ENCODE peak calls at places on chromosomes 5 and 9, in six cellular contexts. C is brain microvascular endothelial cell, V is astrocyte of the spinal cord, F is kidney, W is cardiac muscle cell, B is epithelial cell of esophagus. T is an unnamed sample.

GRCh38 chr9:23743041-23743440 is 83.0 kb downstream of the ELAVL2 start:
- DNase-seq in F (no peak), W (no peak), V (no peak), C (no peak), B (no peak), T (no peak)

GRCh38 chr9:71729816-71730526 is 38.3 kb downstream of the CEMIP2 start:
- DNase-seq in C (no peak), F (no peak), V (no peak), B (peak), W (no peak), T (no peak)

GRCh38 chr5:73066466-73066865 is 53.9 kb upstream of the TMEM171 start:
- DNase-seq in C (peak), V (peak), W (no peak), B (no peak), F (no peak), T (no peak)

GRCh38 chr9:6382681-6383080 is 30.3 kb upstream of the UHRF2 start:
- DNase-seq in V (peak), W (no peak), B (no peak), C (no peak), F (no peak), T (no peak)

GRCh38 chr5:81121836-81122235 is 111.3 kb upstream of the CKMT2 start:
- DNase-seq in C (no peak), B (no peak), V (peak), W (no peak), F (no peak), T (no peak)

GRCh38 chr5:39986614-39987013 is 561.8 kb upstream of the DAB2 start:
- DNase-seq in W (no peak), V (no peak), C (no peak), F (no peak), B (no peak), T (no peak)

GRCh38 chr9:98075332-98075805 is 18.8 kb downstream of the NANS start:
- DNase-seq in V (peak), B (peak), W (no peak), C (peak), F (no peak), T (no peak)

GRCh38 chr9:14014209-14014608 is 299.7 kb downstream of the NFIB start:
- DNase-seq in F (no peak), V (no peak), C (no peak), B (peak), W (no peak), T (no peak)

GRCh38 chr9:134871941-134872340 is 8.7 kb upstream of the FCN2 start:
- DNase-seq in V (peak), B (no peak), W (no peak), C (no peak), F (peak), T (no peak)

GRCh38 chr9:2243666-2244555 is 228.8 kb downstream of the SMARCA2 start:
- DNase-seq in F (no peak), C (no peak), W (no peak), B (no peak), V (no peak), T (no peak)

GRCh38 chr9:123282343-123283047 is 14.1 kb upstream of the STRBP start:
- DNase-seq in C (no peak), B (peak), W (peak), V (no peak), F (no peak), T (no peak)

GRCh38 chr9:85258823-85259370 is 482.9 kb downstream of the AGTPBP1 start:
- DNase-seq in V (peak), B (peak), W (peak), F (no peak), C (peak), T (no peak)

GRCh38 chr5:31833005-31833404 is 194.1 kb downstream of the PDZD2 start:
- DNase-seq in F (no peak), C (no peak), B (peak), V (no peak), W (no peak), T (no peak)

GRCh38 chr5:146076028-146076427 is 29.3 kb downstream of the PLAC8L1 start:
- DNase-seq in B (no peak), F (no peak), V (no peak), C (no peak), W (no peak), T (no peak)

GRCh38 chr5:155128786-155129512 is 115.4 kb downstream of the KIF4B start:
- DNase-seq in F (no peak), W (no peak), C (no peak), B (peak), V (no peak), T (no peak)

GRCh38 chr5:81397169-81397568 is 3.2 kb upstream of the ACOT12 start:
- DNase-seq in C (peak), V (peak), W (no peak), B (no peak), F (peak), T (no peak)

GRCh38 chr5:1409386-1410110 is 35.7 kb downstream of the SLC6A3 start:
- DNase-seq in W (peak), B (peak), V (peak), F (peak), C (peak), T (peak)

GRCh38 chr5:2136728-2137333 is 254.1 kb upstream of the IRX4 start:
- DNase-seq in W (no peak), C (no peak), V (no peak), B (no peak), F (no peak), T (no peak)

GRCh38 chr5:158669275-158669674 is 430.4 kb downstream of the EBF1 start:
- DNase-seq in V (no peak), B (no peak), W (no peak), C (no peak), F (no peak), T (no peak)

GRCh38 chr9:112360047-112360804 is 19.7 kb upstream of the HSDL2 start:
- DNase-seq in C (no peak), V (peak), B (peak), W (no peak), F (no peak), T (no peak)

GRCh38 chr5:115558388-115558956 is 13.9 kb upstream of the FEM1C start:
- DNase-seq in C (peak), V (no peak), F (no peak), W (no peak), B (no peak), T (no peak)

GRCh38 chr9:95813923-95814322 is 61.6 kb upstream of the ERCC6L2 start:
- DNase-seq in F (no peak), W (no peak), B (no peak), V (no peak), C (no peak), T (no peak)

GRCh38 chr9:131917009-131917408 is 162.7 kb downstream of the MED27 start:
- DNase-seq in C (no peak), B (no peak), F (no peak), V (no peak), W (no peak), T (no peak)

GRCh38 chr9:138103824-138104206 is 226.2 kb downstream of the CACNA1B start:
- DNase-seq in V (no peak), F (peak), B (no peak), C (no peak), W (no peak), T (peak)

GRCh38 chr5:33936004-33936380 is 194 bp upstream of the RXFP3 start:
- DNase-seq in F (peak), V (peak), C (peak), W (peak), B (peak), T (peak)

GRCh38 chr5:173696216-173696615 is 79.8 kb upstream of the BOD1 start:
- DNase-seq in F (no peak), C (no peak), W (no peak), B (no peak), V (no peak), T (no peak)

GRCh38 chr9:113844466-113844865 is 31.6 kb upstream of the ZNF618 start:
- DNase-seq in V (no peak), F (no peak), W (no peak), C (no peak), B (no peak), T (no peak)

GRCh38 chr9:19976226-19976625 is 187.4 kb upstream of the SLC24A2 start:
- DNase-seq in W (no peak), B (peak), F (no peak), V (no peak), C (no peak), T (no peak)

GRCh38 chr9:33294670-33295432 is 4.5 kb downstream of the NFX1 start:
- DNase-seq in C (no peak), B (no peak), F (no peak), W (no peak), V (no peak), T (no peak)

GRCh38 chr5:433836-434235 is 9.1 kb upstream of the EXOC3 start:
- DNase-seq in V (no peak), W (no peak), C (no peak), F (peak), B (no peak), T (no peak)

GRCh38 chr9:89922099-89922498 is 317.3 kb downstream of the GADD45G start:
- DNase-seq in V (no peak), F (no peak), B (no peak), W (peak), C (no peak), T (no peak)

GRCh38 chr5:151772868-151773561 is 1.3 kb downstream of the G3BP1 start:
- DNase-seq in B (peak), V (peak), W (no peak), F (no peak), C (no peak), T (no peak)

GRCh38 chr5:127875235-127876021 is 172.2 kb downstream of the CCDC192 start:
- DNase-seq in C (peak), B (peak), F (peak), W (peak), V (peak), T (no peak)

GRCh38 chr9:135523521-135524129 is 2.4 kb downstream of the LCN1 start:
- DNase-seq in V (no peak), F (no peak), B (no peak), W (no peak), C (no peak), T (peak)

GRCh38 chr9:16304301-16304700 is 566.2 kb downstream of the BNC2 start:
- DNase-seq in W (no peak), V (no peak), B (no peak), C (no peak), F (no peak), T (no peak)

GRCh38 chr5:88142801-88143692 is 125.6 kb downstream of the TMEM161B start:
- DNase-seq in V (peak), C (no peak), B (no peak), F (no peak), W (no peak), T (no peak)
- H3K4me3 ChIP-seq in V (peak), C (peak), B (no peak), F (peak), W (no peak), T (peak)

GRCh38 chr5:88677502-88677901 is 205.5 kb downstream of the MEF2C start:
- DNase-seq in W (no peak), B (no peak), C (no peak), V (no peak), F (no peak), T (no peak)
- H3K4me3 ChIP-seq in W (no peak), B (no peak), C (no peak), V (peak), F (no peak), T (no peak)

GRCh38 chr5:141850786-141851185 is 27.4 kb downstream of the PCDH1 start:
- DNase-seq in B (no peak), W (no peak), C (no peak), V (no peak), F (no peak), T (no peak)
- H3K4me3 ChIP-seq in B (no peak), W (peak), C (peak), V (peak), F (no peak), T (peak)

GRCh38 chr5:77181173-77181572 is 29.3 kb upstream of the PDE8B start:
- DNase-seq in W (peak), C (no peak), B (no peak), F (peak), V (no peak), T (no peak)
- H3K4me3 ChIP-seq in W (no peak), C (no peak), B (no peak), F (peak), V (no peak), T (no peak)

GRCh38 chr5:180647941-180648500 is 1.4 kb downstream of the FLT4 start:
- DNase-seq in B (no peak), V (no peak), W (no peak), C (no peak), F (no peak), T (peak)
- H3K4me3 ChIP-seq in B (no peak), V (no peak), W (no peak), C (no peak), F (peak), T (peak)

DNA sequence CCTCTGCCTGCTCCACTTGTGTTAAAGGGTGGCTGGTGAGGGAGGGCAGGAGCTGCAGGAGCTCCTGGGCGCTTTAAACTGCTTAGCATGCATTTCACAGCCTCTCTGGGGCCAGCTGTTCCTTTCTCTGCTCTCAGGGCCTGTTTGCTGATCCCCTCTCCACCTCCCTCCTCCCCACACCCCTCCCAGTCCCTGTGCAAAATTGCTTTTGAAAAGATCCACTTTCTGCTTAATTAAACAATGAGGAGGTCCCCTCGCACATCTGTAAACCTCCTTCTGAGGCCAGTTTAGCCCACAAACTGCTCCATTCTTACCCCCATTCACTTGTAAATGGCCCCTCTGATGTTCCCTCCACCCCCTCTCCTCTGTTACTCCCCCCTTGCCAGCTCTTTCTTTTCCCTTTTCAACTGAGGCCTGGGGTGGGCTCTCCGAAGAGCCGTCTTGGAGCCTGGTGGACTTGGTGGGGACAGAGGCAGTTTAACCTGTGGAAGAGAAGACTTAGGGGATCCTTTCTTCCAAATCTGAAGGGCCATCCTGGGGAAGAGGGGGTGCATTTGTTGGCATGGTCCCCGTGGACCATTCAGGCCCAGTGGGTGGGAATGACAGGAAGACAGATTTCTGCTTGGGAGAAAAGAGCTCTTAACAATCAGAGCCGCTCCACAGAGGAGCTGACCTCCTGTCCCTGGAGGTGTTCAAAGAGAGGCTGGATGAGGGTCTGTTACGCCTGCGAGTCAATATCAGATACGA is 12.0 kb downstream of the URM1 start:
- DNase-seq in W (no peak), V (no peak), F (no peak), B (no peak), C (no peak), T (no peak)
- H3K4me3 ChIP-seq in W (no peak), V (no peak), F (no peak), B (no peak), C (no peak), T (no peak)

GRCh38 chr5:89098199-89098756 is 215.3 kb upstream of the MEF2C start:
- DNase-seq in F (no peak), B (no peak), W (no peak), V (no peak), C (no peak), T (no peak)

GRCh38 chr5:89095341-89095740 is 212.4 kb upstream of the MEF2C start:
- DNase-seq in F (no peak), C (no peak), W (no peak), B (no peak), V (no peak), T (no peak)

GRCh38 chr5:89097103-89097502 is 214.1 kb upstream of the MEF2C start:
- DNase-seq in C (no peak), F (no peak), B (no peak), W (no peak), V (no peak), T (no peak)
- H3K4me3 ChIP-seq in C (no peak), F (no peak), B (no peak), W (no peak), V (no peak), T (no peak)

DNA sequence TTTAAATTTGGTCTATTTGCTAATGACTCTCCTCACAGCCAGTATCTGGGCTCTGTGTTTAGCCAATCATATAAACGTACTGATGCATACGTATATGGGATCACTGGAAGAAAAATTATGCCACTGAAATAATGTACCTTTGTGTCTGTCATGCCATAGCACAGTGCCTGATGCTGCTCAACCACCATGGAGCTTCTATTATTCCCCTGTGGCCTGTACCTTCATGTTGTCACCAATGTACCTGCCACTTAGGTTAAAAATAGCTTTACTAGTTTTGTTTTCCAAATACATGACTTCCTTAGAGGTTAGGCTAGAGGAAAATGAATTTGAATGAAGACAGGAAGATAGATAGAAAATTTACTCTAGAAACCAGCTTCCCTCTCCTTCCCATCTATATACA is 34.6 kb downstream of the HACD4 start:
- DNase-seq in C (no peak), B (no peak), W (no peak), F (no peak), V (no peak), T (no peak)
- H3K4me3 ChIP-seq in C (no peak), B (no peak), W (no peak), F (no peak), V (no peak), T (no peak)